ENCODE peak calls at places on chromosomes 16 and 17, in seven cellular contexts. K is PC-9, G is DND-41, I is neural progenitor cell, Z is H9, T is astrocyte, F is MM.1S. E is an unnamed sample.

GRCh38 chr16:46607529-46607928 is 13.7 kb downstream of the SHCBP1 start:
- DNase-seq in T (peak; percentile 44), K (no peak), Z (no peak), G (no peak), I (no peak), F (peak; percentile 30), E (peak; percentile 88)

GRCh38 chr17:72719582-72720493 is 372.6 kb downstream of the SLC39A11 start:
- DNase-seq in F (no peak), Z (no peak), I (no peak), K (no peak), T (peak; percentile 91), G (peak; percentile 85), E (peak; percentile 73)

GRCh38 chr16:84838383-84838948 is 18.7 kb downstream of the CRISPLD2 start:
- DNase-seq in F (no peak), K (no peak), T (peak; percentile 24), Z (no peak), G (no peak), I (no peak), E (peak; percentile 48)

GRCh38 chr16:84785843-84786538 is 33.8 kb upstream of the CRISPLD2 start:
- DNase-seq in F (no peak), Z (no peak), T (peak; percentile 63), I (no peak), K (peak; percentile 93), G (no peak), E (peak; percentile 72)

GRCh38 chr17:55334285-55334684 is 69.5 kb downstream of the HLF start:
- DNase-seq in T (peak; percentile 73), G (no peak), Z (no peak), F (no peak), I (no peak), K (no peak), E (no peak)

GRCh38 chr16:53974484-53975115 is 270.6 kb downstream of the FTO start:
- DNase-seq in F (no peak), I (no peak), K (no peak), T (no peak), Z (no peak), G (no peak), E (peak; percentile 89)

GRCh38 chr16:26665166-26665939 is 401.4 kb upstream of the C16orf82 start:
- DNase-seq in K (no peak), F (no peak), I (no peak), T (no peak), G (no peak), Z (no peak), E (no peak)

GRCh38 chr16:85715169-85716015 is 26.6 kb upstream of the GINS2 start:
- DNase-seq in I (peak; percentile 63), Z (peak; percentile 61), G (peak; percentile 10), T (peak; percentile 15), F (no peak), K (no peak), E (peak; percentile 23)

GRCh38 chr16:46826618-46827017 is 4.4 kb downstream of the C16orf87 start:
- DNase-seq in G (no peak), K (no peak), I (no peak), F (no peak), T (peak; percentile 34), Z (no peak), E (peak; percentile 43)

GRCh38 chr17:2485543-2485942 is 26.1 kb downstream of the METTL16 start:
- DNase-seq in K (peak; percentile 11), T (no peak), I (no peak), Z (no peak), G (no peak), F (no peak), E (no peak)

GRCh38 chr16:89822188-89823086 is 5.8 kb upstream of the SPIRE2 start:
- DNase-seq in I (peak; percentile 44), G (no peak), Z (no peak), F (no peak), T (no peak), K (peak; percentile 57), E (no peak)

GRCh38 chr17:77728022-77728671 is 230.4 kb upstream of the TNRC6C start:
- DNase-seq in F (no peak), G (no peak), K (no peak), T (no peak), Z (peak; percentile 50), I (no peak), E (no peak)

GRCh38 chr16:70670175-70670574 is 15.7 kb downstream of the MTSS2 start:
- DNase-seq in G (no peak), Z (no peak), K (no peak), F (no peak), T (no peak), I (no peak), E (no peak)

GRCh38 chr17:45022655-45023339 is 28.6 kb downstream of the DCAKD start:
- DNase-seq in I (no peak), K (no peak), T (no peak), Z (no peak), G (no peak), F (no peak), E (no peak)

GRCh38 chr16:89949121-89949742 is 677 bp downstream of the DEF8 start:
- DNase-seq in K (no peak), F (no peak), I (no peak), G (no peak), Z (no peak), T (no peak), E (no peak)

GRCh38 chr16:27303256-27304100 is 10.3 kb upstream of the IL4R start:
- DNase-seq in F (no peak), T (no peak), G (no peak), Z (no peak), I (no peak), K (no peak), E (no peak)

GRCh38 chr17:77884019-77884418 is 74.5 kb upstream of the TNRC6C start:
- DNase-seq in G (no peak), Z (peak; percentile 75), F (no peak), K (no peak), T (peak; percentile 26), I (peak; percentile 90), E (peak; percentile 30)

GRCh38 chr17:2710804-2711607 is 558 bp downstream of the CLUH start:
- DNase-seq in I (peak; percentile 70), K (no peak), F (peak; percentile 49), T (no peak), G (peak; percentile 46), Z (no peak), E (no peak)

GRCh38 chr16:31128711-31129567 is 6.6 kb downstream of the PRSS8 start:
- DNase-seq in K (peak; percentile 69), F (no peak), T (no peak), G (no peak), Z (no peak), I (no peak), E (no peak)

GRCh38 chr17:76492989-76493501 is 8.2 kb downstream of the RHBDF2 start:
- DNase-seq in I (no peak), G (peak; percentile 44), K (peak; percentile 50), F (peak; percentile 81), Z (no peak), T (peak; percentile 68), E (peak; percentile 91)

GRCh38 chr16:74226361-74226979 is 70.1 kb upstream of the PSMD7 start:
- DNase-seq in I (peak; percentile 45), K (no peak), T (no peak), Z (no peak), G (no peak), F (no peak), E (peak; percentile 5)

GRCh38 chr17:21359483-21359840 is 16.7 kb upstream of the KCNJ12 start:
- DNase-seq in Z (no peak), I (no peak), F (no peak), K (no peak), G (no peak), T (no peak), E (no peak)

GRCh38 chr16:24753437-24753836 is 24.0 kb downstream of the TNRC6A start:
- DNase-seq in G (no peak), F (no peak), T (no peak), Z (no peak), K (no peak), I (no peak), E (no peak)

GRCh38 chr16:65075877-65076276 is 46.0 kb downstream of the CDH11 start:
- DNase-seq in I (no peak), K (no peak), G (no peak), Z (no peak), T (no peak), F (no peak), E (no peak)

DNA sequence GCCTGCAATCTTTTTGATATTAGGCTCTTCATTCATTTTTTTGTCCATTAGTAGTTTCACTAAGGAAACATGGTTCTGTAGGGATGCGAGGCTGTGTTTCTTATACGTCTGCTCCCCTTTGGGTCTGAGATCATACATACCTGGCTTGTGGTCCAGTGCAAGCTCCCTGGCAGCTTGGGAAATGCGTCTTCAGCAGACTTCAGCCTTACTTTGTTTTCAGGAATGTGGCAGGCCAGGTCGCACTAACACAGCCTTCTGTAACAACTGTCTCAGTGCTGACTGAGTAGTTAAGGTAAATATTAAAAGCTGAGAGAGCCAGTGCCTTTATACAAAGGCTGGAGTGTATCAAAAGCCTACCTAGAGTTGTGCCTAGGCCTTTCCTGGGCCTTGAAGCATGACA is 970.5 kb upstream of the EEF2KMT start:
- DNase-seq in I (peak; percentile 22), Z (no peak), F (no peak), K (no peak), T (no peak), G (no peak), E (no peak)
- H2AFZ ChIP-seq in I (no peak overlapping the region), Z (no peak overlapping the region), F (no peak overlapping the region), K (no peak overlapping the region), T (no peak overlapping the region), G (no peak overlapping the region), E (no peak overlapping the region)

DNA sequence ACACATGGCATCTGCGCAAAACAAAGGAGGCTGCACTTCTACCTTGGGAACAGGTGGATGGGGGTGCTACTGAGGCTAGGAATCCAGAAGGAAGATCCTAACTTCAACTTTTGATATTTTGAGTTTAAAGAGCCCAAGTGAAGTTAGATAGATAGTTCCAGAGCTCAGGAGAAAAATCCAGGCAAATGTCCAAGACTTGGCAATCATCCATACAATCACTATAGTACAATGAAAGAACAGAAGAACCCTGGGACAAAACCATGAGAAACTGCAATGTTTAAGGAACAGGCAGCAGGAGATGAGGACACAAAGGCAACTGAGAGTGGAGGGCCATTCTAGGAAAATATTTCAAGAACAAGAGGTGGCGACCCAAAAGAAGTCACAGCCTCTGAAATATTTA is 12.4 kb downstream of the CDYL2 start:
- DNase-seq in T (no peak), K (no peak), Z (no peak), F (no peak), I (no peak), G (no peak), E (peak; percentile 12)
- H3K4me2 ChIP-seq in T (no peak overlapping the region), K (no peak overlapping the region), Z (no peak overlapping the region), F (no peak overlapping the region), I (no peak overlapping the region), G (no peak overlapping the region), E (no peak overlapping the region)

DNA sequence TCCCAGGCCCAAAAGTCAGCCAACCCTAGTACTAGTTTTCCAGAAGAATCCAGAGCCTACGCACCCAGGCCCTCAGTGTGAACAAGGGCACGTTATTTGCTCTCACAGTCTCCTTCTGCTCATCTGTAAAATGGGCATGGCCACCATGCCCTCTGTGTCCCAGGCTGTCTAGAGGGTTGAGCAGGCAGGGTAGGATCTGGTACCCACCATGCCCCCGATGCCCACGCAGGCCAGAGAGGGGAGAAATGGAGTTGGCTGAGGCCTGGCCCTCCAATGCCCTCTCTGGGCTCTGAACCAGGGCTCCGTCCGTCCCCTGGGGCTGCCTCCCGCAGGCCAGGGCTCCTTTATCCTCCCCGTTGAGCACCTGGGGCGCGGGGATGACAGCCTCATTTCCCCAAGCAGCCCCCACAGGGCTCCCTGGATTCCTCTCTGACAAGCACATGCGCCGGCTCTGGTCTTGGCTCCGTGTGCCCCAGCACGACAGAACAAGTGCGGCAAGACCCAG is 9.1 kb upstream of the BAHCC1 start:
- DNase-seq in F (no peak), T (no peak), I (no peak), G (no peak), K (no peak), Z (peak; percentile 64), E (peak; percentile 13)
- H2AFZ ChIP-seq in F (no peak overlapping the region), T (no peak overlapping the region), I (no peak overlapping the region), G (no peak overlapping the region), K (no peak overlapping the region), Z (no peak overlapping the region), E (no peak overlapping the region)

GRCh38 chr17:46128453-46128852 is 64.8 kb downstream of the KANSL1 start:
- DNase-seq in I (no peak), T (no peak), Z (no peak), F (no peak), K (no peak), G (no peak), E (no peak)
- H3K4me2 ChIP-seq in I (no peak overlapping the region), T (no peak overlapping the region), Z (no peak overlapping the region), F (no peak overlapping the region), K (no peak overlapping the region), G (no peak overlapping the region), E (no peak overlapping the region)

E was measured in fibroblast of lung.